ENCODE peak calls at places on chromosomes 2 and 18, in ten cellular contexts. T, K, G, H, A, M, W, Q, X and E are unnamed samples.

GRCh38 chr2:88880441-88880953 is 189.0 kb downstream of the RPIA start:
- DNase-seq in T (peak), K (peak), G (no peak), H (peak), A (peak), M (no peak), W (no peak), Q (peak), X (no peak), E (peak)

GRCh38 chr2:133817680-133818566 is 249.7 kb upstream of the NCKAP5 start:
- DNase-seq in T (peak), K (peak), G (no peak), H (peak), A (no peak), M (no peak), W (no peak), Q (peak), X (no peak), E (peak)

GRCh38 chr2:69682525-69682924 is 39.0 kb upstream of the AAK1 start:
- DNase-seq in T (no peak), K (no peak), G (no peak), H (no peak), A (no peak), M (no peak), W (no peak), Q (no peak), X (no peak), E (no peak)

GRCh38 chr2:230589497-230590015 is 123.1 kb upstream of the CAB39 start:
- DNase-seq in T (no peak), K (no peak), G (no peak), H (no peak), A (peak), M (no peak), W (no peak), Q (no peak), X (no peak), E (no peak)

GRCh38 chr18:32772580-32773186 is at the start of gene KLHL14:
- DNase-seq in T (no peak), K (no peak), G (no peak), H (no peak), A (no peak), M (no peak), W (no peak), Q (no peak), X (no peak), E (no peak)

GRCh38 chr2:100683231-100683630 is 120.4 kb downstream of the PDCL3 start:
- DNase-seq in T (no peak), K (no peak), G (no peak), H (no peak), A (no peak), M (no peak), W (no peak), Q (no peak), X (no peak), E (no peak)

GRCh38 chr2:42171396-42171971 is 2.3 kb downstream of the EML4 start:
- DNase-seq in T (no peak), K (no peak), G (no peak), H (no peak), A (peak), M (no peak), W (no peak), Q (peak), X (no peak), E (peak)

GRCh38 chr2:20450201-20451108 is 3.6 kb downstream of the RHOB start:
- DNase-seq in T (peak), K (peak), G (peak), H (no peak), A (no peak), M (no peak), W (peak), Q (peak), X (no peak), E (no peak)

GRCh38 chr2:160630801-160631590 is 137.4 kb upstream of the RBMS1 start:
- DNase-seq in T (peak), K (no peak), G (no peak), H (no peak), A (no peak), M (no peak), W (no peak), Q (no peak), X (no peak), E (no peak)

GRCh38 chr2:50546790-50547189 is 485.1 kb downstream of the NRXN1 start:
- DNase-seq in T (no peak), K (no peak), G (no peak), H (no peak), A (no peak), M (no peak), W (no peak), Q (no peak), X (no peak), E (no peak)

GRCh38 chr18:40984856-40985255 is 970.2 kb upstream of the PIK3C3 start:
- DNase-seq in T (peak), K (no peak), G (no peak), H (no peak), A (no peak), M (no peak), W (no peak), Q (no peak), X (no peak), E (no peak)

GRCh38 chr2:71482055-71482454 is 28.7 kb downstream of the DYSF start:
- DNase-seq in T (no peak), K (no peak), G (no peak), H (no peak), A (no peak), M (no peak), W (no peak), Q (no peak), X (no peak), E (no peak)

GRCh38 chr2:6770006-6770405 is 95.7 kb downstream of the CMPK2 start:
- DNase-seq in T (no peak), K (no peak), G (no peak), H (no peak), A (no peak), M (no peak), W (no peak), Q (no peak), X (no peak), E (no peak)

GRCh38 chr18:63603772-63604171 is 16.6 kb downstream of the SERPINB13 start:
- DNase-seq in T (no peak), K (no peak), G (no peak), H (no peak), A (peak), M (no peak), W (no peak), Q (no peak), X (no peak), E (no peak)

GRCh38 chr18:75478996-75479870 is 51.7 kb upstream of the SMIM21 start:
- DNase-seq in T (peak), K (peak), G (no peak), H (peak), A (peak), M (no peak), W (no peak), Q (peak), X (no peak), E (peak)

GRCh38 chr18:78571831-78572347 is 407.7 kb upstream of the SALL3 start:
- DNase-seq in T (no peak), K (no peak), G (no peak), H (no peak), A (no peak), M (no peak), W (no peak), Q (no peak), X (no peak), E (no peak)

GRCh38 chr2:219387284-219388126 is at the start of gene DNPEP:
- DNase-seq in T (peak), K (peak), G (peak), H (peak), A (peak), M (peak), W (peak), Q (peak), X (peak), E (peak)

GRCh38 chr2:219388127-219388844 is 574 bp upstream of the DNPEP start:
- DNase-seq in T (peak), K (peak), G (peak), H (peak), A (peak), M (peak), W (peak), Q (peak), X (peak), E (peak)

GRCh38 chr2:219385958-219386520 is 1.7 kb downstream of the DNPEP start:
- DNase-seq in T (no peak), K (no peak), G (no peak), H (no peak), A (no peak), M (no peak), W (no peak), Q (no peak), X (no peak), E (no peak)

GRCh38 chr2:219386532-219387280 is 1.0 kb downstream of the DNPEP start:
- DNase-seq in T (peak), K (no peak), G (peak), H (no peak), A (no peak), M (no peak), W (no peak), Q (no peak), X (no peak), E (peak)

GRCh38 chr2:219388845-219389156 is 1.1 kb upstream of the DNPEP start:
- DNase-seq in T (peak), K (no peak), G (no peak), H (no peak), A (no peak), M (no peak), W (no peak), Q (no peak), X (no peak), E (no peak)
- TF ChIP-seq CTCF in T (peak), K (no peak), G (no peak), H (no peak), A (no peak), M (no peak), W (no peak), Q (no peak), X (no peak), E (no peak)

GRCh38 chr2:156982615-156983014 is 274.9 kb upstream of the GALNT5 start:
- DNase-seq in T (no peak), K (no peak), G (no peak), H (no peak), A (no peak), M (no peak), W (no peak), Q (no peak), X (no peak), E (no peak)

DNA sequence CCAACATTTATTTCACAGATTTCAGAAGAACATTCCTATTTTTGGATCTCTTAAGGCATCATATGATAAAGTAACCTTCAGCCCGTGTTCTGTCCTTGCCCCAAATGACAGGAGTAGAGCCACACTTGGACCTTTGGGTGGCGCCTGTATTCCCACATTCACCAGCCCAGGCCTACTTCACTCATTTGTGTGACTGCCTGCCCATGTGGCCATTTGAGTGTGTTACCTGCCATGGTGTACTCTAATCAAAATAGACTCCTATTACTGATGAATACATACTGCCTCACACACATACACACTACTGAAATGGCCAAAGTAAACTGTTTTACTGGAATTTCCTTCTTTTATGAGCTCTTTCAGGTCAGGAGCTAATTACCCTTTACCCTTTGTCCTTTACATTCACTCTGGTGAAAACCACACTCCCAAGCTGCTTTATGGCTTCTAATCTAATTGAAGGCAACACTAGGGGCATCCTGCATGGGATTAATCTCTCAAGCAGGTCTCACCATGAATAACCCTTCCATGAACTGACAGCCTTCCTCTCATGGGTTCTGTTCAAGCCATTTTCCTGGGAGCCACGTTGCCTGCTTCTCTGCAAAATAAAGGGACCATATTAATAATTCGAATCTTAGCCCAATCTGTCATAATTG is 271.0 kb upstream of the GALNT5 start:
- DNase-seq in T (no peak), K (peak), G (no peak), H (no peak), A (peak), M (no peak), W (no peak), Q (peak), X (no peak), E (no peak)
- TF ChIP-seq CTCF in T (no peak), K (no peak), G (no peak), H (no peak), A (no peak), M (no peak), W (no peak), Q (no peak), X (no peak), E (no peak)

DNA sequence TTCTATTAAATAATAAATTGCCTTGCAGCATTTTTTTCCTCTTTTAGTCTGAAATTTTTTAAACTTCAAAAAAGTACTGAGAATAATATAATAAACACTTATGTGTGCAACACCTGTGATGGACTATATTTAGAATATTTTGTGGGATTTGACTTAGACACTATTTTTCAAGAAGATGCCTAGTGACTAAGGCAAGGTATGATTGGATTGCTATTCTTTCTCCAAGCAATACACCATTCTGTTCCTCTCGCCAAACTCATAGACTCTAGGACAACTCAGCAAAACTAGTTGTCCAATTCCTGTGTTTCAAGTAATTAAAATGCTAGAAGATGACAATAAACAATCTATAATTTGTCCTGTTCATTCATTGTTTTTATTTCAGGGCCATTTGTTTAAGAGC is 75.9 kb downstream of the METTL4 start:
- DNase-seq in T (no peak), K (no peak), G (no peak), H (no peak), A (no peak), M (no peak), W (no peak), Q (no peak), X (no peak), E (no peak)
- TF ChIP-seq CTCF in T (no peak), K (no peak), G (no peak), H (no peak), A (no peak), M (no peak), W (no peak), Q (no peak), X (no peak), E (no peak)

DNA sequence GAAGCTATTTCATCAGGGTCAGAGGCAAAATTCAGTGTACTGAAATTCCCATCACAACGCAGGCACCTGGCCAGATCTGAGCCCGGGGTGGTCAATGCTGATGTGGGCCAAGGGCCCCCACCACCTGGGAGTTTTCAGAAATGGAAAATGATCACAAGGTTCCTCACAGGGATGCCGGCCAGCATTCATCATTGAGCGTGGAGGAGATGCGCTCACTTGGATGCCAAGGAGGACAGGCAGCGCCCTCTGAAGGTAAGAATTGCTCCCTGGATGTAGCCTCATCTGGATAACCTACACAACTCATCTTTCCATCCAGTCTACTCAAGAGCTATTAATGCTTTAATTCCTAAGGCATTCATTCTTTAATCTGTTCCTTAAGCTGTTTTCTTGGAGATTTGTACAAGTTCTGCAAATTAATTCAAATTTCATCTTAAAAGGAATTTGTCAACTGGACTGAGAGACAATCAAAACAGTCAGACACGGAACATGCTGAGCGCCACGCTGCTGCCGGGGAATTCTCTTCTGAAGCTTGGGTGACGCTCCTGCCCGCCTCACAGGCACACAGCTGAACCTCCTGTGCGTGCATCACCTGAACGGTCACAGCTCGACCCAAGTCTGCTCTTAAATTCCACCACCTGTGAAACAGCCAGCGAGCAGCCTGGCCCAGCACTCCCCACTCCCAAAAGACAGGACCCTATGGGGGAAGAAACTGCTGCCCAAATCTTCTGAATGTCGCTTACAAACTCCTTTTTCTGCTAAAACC is 206.7 kb downstream of the HDAC4 start:
- DNase-seq in T (no peak), K (no peak), G (peak), H (no peak), A (no peak), M (no peak), W (no peak), Q (no peak), X (no peak), E (no peak)
- TF ChIP-seq CTCF in T (no peak), K (peak), G (no peak), H (peak), A (peak), M (no peak), W (no peak), Q (peak), X (no peak), E (peak)

DNA sequence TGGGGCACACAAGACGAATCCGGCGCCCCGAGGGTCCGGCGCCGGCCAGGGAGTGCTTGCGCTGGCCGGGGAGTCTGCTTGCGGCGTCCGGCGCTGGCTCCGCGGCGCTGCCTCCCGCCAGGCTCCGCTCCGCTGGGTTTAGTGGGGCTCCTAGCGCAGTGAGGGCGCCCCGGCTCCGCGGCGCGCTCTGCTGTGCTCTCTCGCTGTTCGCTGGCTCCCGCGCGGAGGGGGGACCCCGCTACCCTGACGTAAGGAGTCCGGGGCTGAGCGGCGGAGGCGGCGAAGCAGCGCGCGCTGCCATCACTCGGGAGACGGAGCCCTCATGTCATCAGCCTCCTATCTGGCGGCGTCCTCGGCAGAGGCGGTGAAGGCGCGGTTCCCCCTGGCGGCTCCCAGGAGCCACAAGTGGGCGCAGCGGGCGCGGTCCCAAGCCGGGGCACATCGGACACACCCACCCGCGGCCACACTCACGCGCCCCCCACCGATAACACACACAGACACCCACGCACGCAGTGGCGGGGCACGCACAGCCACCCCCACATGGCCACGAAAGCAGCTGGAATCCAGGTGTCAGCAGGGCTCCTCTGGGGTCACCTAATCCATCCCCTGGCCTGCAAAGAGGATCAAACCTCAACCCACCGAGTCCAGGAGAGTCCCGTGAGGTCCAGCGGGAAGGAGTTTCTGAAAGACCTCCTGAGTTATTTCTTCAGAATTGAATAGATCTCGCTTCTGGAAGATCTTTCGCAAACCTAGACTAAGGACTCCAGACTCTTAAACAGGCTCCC is at the start of gene C1QL2:
- DNase-seq in T (no peak), K (peak), G (no peak), H (no peak), A (no peak), M (no peak), W (no peak), Q (no peak), X (no peak), E (peak)
- TF ChIP-seq CTCF in T (no peak), K (peak), G (no peak), H (no peak), A (no peak), M (no peak), W (no peak), Q (no peak), X (no peak), E (peak)

GRCh38 chr2:171956135-171956830 is 34.0 kb downstream of the HAT1 start:
- DNase-seq in T (peak), K (no peak), G (no peak), H (no peak), A (no peak), M (no peak), W (no peak), Q (no peak), X (no peak), E (peak)

GRCh38 chr2:171958475-171958874 is 36.2 kb downstream of the HAT1 start:
- DNase-seq in T (peak), K (no peak), G (no peak), H (no peak), A (no peak), M (no peak), W (no peak), Q (no peak), X (no peak), E (no peak)

GRCh38 chr2:171960570-171960969 is 38.3 kb downstream of the HAT1 start:
- DNase-seq in T (no peak), K (no peak), G (no peak), H (no peak), A (no peak), M (no peak), W (no peak), Q (no peak), X (no peak), E (no peak)

GRCh38 chr2:171959998-171960397 is 37.7 kb downstream of the HAT1 start:
- DNase-seq in T (no peak), K (no peak), G (no peak), H (no peak), A (no peak), M (no peak), W (no peak), Q (no peak), X (no peak), E (no peak)

DNA sequence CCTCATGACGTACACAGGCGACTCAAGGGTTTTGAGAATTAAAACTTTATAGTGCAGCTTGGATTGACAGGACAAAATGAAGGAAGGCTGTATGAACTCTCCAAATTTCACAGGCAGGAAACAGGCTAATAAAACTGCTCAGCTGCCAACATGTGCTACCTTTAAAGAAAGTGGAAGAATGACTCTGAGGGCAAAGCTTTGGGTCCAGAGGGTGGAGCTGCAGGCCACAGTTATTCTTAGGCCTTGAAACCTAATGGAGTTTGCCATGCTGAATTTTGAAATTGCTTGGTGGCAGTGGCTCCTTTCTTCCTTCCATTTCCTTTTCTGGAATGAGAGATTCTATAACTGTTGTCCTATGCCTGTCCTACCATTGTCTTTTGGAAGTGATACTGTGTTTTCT is 34.8 kb downstream of the HAT1 start:
- DNase-seq in T (peak), K (no peak), G (no peak), H (no peak), A (no peak), M (no peak), W (no peak), Q (peak), X (no peak), E (peak)
- TF ChIP-seq CTCF in T (no peak), K (peak), G (no peak), H (no peak), A (no peak), M (no peak), W (peak), Q (peak), X (no peak), E (peak)

DNA sequence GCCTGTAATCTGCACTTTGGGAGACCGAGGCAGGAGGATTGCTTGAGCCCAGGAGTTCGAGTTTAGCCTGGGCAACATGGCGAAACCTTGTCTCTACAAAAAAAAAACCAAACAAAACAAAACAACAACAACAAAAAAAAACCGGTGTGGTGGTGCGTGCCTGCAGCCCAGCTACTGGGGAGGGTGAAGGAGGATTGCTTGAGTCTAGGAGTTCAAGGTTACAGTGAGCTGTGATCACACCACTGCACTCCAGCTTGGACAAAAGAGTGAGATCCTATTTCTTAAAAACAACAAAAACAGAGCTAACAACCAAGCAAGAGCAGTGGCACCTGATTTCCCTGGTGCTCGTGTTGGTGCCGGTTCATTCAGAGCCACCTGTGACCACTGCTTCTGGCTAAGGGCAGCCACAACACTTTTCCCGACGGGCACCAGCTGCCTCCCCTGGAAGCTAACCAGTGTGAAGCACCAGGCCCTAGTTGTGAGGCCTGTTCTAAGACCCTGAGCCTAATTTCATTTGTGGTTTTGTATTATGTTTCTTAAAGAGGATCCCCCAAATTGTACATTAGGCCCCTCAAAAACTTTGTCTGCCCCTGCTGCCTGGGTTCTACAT is 1.3 kb downstream of the AOX1 start:
- DNase-seq in T (no peak), K (no peak), G (no peak), H (no peak), A (no peak), M (no peak), W (no peak), Q (no peak), X (no peak), E (no peak)
- TF ChIP-seq CTCF in T (no peak), K (no peak), G (no peak), H (no peak), A (no peak), M (no peak), W (no peak), Q (no peak), X (no peak), E (no peak)